ENCODE peak calls at places on chromosome 2, in seven cellular contexts. I is IMR-90, G is HCT116, T is fibroblast of lung, K is K562, R is endodermal cell, Q is neural progenitor cell. C is an unnamed sample. For H3K27me3, the result is how much of the 10 kb centered on the place peaks cover.

GRCh38 chr2:173681891-173682655 is 283.1 kb downstream of the SP3 start:
- DNase-seq in I (no peak), G (no peak), T (no peak), K (no peak), R (no peak), Q (no peak), C (no peak)

GRCh38 chr2:28269019-28269784 is 123.5 kb upstream of the FOSL2 start:
- DNase-seq in I (peak), G (peak), T (peak), K (peak), R (peak), Q (no peak), C (peak)

GRCh38 chr2:1641498-1641897 is 102.8 kb downstream of the PXDN start:
- DNase-seq in I (no peak), G (no peak), T (peak), K (no peak), R (peak), Q (peak), C (peak)

GRCh38 chr2:124283090-124283489 is 258.0 kb downstream of the CNTNAP5 start:
- DNase-seq in I (no peak), G (no peak), T (peak), K (no peak), R (no peak), Q (no peak), C (no peak)

GRCh38 chr2:107259011-107259410 is 373.0 kb upstream of the ST6GAL2 start:
- DNase-seq in I (no peak), G (no peak), T (no peak), K (no peak), R (no peak), Q (no peak), C (no peak)

GRCh38 chr2:64899081-64899865 is 89.9 kb upstream of the SLC1A4 start:
- DNase-seq in I (no peak), G (no peak), T (no peak), K (no peak), R (no peak), Q (no peak), C (no peak)

GRCh38 chr2:216015722-216016464 is 2.5 kb upstream of the MREG start:
- DNase-seq in I (no peak), G (no peak), T (no peak), K (no peak), R (no peak), Q (no peak), C (no peak)

GRCh38 chr2:177335917-177336450 is 56.6 kb upstream of the AGPS start:
- DNase-seq in I (peak), G (no peak), T (peak), K (no peak), R (no peak), Q (no peak), C (no peak)

GRCh38 chr2:240604291-240604938 is 17.9 kb downstream of the CAPN10 start:
- DNase-seq in I (peak), G (peak), T (peak), K (peak), R (peak), Q (peak), C (peak)

DNA sequence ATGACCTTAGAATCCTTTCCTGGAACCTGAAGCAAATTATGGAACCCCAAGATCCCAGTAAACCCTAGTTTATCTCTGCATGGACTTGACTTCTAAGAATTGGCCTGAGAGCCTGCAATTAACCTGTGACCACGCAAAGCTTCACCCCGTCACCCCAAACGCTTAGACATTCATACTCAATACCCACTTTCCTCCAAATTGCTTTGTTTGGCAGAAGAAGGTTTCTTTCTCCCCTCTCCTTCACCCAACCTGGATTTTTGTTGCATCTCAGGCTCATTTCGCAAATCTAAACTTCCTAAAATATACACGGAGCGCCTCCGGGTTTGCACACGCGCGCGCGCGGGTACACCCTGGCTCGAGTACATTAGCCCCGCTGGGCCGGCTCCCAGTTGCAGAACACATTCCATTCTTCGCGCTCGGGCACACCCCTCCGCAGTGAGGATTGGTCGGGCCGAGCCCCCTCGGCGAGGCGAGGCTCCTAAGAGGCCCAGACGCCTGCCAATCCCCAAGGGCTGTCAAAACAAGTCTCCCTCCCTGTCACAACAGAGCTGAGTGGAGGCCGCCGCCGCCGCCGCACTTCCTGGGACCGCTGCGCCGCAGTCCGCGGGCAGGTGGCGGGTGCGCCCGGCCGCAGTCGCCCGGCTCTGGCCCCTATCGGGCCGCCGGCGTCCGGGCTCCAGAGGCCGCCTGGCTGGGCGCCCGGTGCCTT is at the start of gene PLCL1:
- DNase-seq in I (peak), G (peak), T (peak), K (peak), R (peak), Q (peak), C (peak)
- H3K27me3 ChIP-seq in I (under half), G (under half), T (under half), K (under half), R (half or more), Q (half or more), C (under half)

GRCh38 chr2:235008584-235009044 is 56.8 kb downstream of the SH3BP4 start:
- DNase-seq in I (no peak), G (peak), T (no peak), K (no peak), R (no peak), Q (no peak), C (peak)

GRCh38 chr2:235007664-235008457 is 56.0 kb downstream of the SH3BP4 start:
- DNase-seq in I (no peak), G (no peak), T (no peak), K (no peak), R (no peak), Q (no peak), C (no peak)

GRCh38 chr2:235010117-235010729 is 58.4 kb downstream of the SH3BP4 start:
- DNase-seq in I (no peak), G (no peak), T (no peak), K (no peak), R (no peak), Q (no peak), C (no peak)

GRCh38 chr2:235006986-235007385 is 55.2 kb downstream of the SH3BP4 start:
- DNase-seq in I (no peak), G (no peak), T (no peak), K (no peak), R (no peak), Q (no peak), C (no peak)

DNA sequence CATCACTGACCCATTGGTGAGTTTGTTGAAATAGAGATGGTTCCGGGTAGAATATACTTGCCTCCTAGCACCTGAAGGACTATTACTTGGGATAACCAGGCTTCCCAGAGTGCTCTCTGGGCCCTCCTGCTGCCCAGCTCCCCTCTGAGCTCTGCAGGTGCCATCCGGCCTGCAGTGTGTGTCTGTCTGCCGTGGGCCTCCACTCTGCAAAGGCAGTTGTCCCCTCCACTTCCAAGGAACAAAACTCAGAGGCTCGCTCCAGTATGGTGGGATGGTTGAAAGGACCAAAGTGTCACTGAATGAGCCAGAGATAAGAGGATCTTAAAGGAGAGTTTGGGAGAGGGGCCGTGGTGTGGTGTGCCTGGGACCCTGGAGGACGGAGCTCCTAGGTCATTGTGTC is 57.3 kb downstream of the SH3BP4 start:
- DNase-seq in I (no peak), G (no peak), T (no peak), K (no peak), R (no peak), Q (no peak), C (no peak)
- H3K9ac ChIP-seq in I (no peak), G (peak), T (no peak), K (no peak), R (no peak), Q (no peak), C (no peak)

GRCh38 chr2:70756126-70756525 is 11.9 kb downstream of the ADD2 start:
- DNase-seq in I (no peak), G (no peak), T (no peak), K (no peak), R (no peak), Q (no peak), C (no peak)
- H3K27me3 ChIP-seq in I (under half), G (under half), T (under half), K (under half), R (under half), Q (under half), C (under half)

DNA sequence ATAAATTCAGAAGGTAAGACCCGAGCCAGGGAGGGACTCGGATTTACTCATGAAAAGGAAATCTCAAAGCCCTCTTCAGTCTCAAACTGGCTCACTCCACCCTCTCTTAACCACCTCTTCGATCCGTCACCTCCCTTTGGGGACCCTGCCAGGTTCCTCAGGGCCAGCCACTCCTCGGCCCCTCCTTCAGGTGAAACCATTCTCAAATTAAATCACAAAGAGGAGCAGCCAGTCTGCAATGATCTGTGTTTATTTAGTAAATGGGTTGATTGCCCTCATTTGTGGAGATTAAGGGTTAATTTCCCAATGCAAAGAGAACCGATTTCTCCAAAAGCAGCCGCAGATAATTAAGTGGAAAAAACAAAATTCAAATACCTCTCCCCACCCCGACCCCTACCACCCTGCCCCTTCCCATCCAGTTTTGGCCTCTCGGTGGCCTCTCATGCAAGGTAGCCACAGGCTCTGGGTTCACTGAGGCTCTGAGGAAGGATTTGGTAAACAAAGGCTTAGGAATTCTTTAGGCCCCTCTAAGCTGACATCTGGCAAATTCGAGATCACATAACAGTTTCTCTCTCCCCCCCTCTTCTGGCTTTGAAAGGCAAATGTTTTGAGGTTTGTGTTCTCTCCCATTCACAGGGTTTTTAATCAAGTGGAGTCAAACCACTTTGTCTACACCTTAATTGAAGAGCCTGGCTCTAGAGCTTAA is 10.3 kb upstream of the FZD7 start:
- DNase-seq in I (no peak), G (no peak), T (no peak), K (no peak), R (peak), Q (peak), C (no peak)
- H3K9ac ChIP-seq in I (no peak), G (no peak), T (no peak), K (no peak), R (peak), Q (no peak), C (no peak)

DNA sequence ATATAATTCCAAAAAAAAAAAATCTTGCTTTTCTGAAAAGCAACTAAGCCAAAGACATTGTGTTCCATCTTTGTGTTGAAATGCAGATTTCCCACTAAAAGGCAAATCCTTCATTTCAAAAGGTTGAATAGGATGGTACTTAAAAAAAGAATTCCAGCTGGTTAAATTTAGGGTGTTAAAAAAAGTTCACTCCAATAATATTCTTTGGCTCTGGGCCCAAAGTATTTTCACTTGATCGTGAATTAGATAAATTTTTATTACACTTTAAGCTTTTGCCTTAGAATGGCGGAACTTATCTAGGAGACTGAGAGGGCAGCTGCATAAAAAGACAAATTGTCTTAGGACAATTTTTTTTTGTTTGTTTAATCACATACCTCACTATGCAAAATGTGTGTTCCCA is 79.2 kb downstream of the BCL11A start:
- DNase-seq in I (no peak), G (no peak), T (no peak), K (no peak), R (no peak), Q (no peak), C (no peak)
- H3K27me3 ChIP-seq in I (under half), G (under half), T (under half), K (under half), R (under half), Q (under half), C (under half)

DNA sequence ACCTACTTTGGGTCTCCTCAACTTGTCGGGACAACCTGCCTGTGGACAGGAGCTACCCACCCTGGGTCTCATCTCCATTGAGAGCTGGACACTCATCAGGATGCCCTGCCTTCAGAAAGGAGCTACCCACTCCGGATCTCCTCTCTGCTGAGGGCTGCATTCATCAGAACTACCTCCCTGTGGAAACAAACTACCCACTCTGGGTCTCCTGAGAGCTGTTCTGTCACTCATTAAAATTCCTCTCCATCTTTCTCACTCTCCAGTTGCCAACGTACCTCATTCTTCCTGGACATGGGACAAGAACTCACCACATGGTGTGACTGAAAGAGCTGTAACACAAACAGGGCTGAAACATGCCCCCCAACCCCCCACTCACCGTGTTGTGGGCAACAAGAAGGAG is 22.5 kb upstream of the UBE2F start:
- DNase-seq in I (no peak), G (peak), T (no peak), K (no peak), R (no peak), Q (no peak), C (no peak)
- H3K9ac ChIP-seq in I (no peak), G (no peak), T (no peak), K (no peak), R (no peak), Q (no peak), C (no peak)

DNA sequence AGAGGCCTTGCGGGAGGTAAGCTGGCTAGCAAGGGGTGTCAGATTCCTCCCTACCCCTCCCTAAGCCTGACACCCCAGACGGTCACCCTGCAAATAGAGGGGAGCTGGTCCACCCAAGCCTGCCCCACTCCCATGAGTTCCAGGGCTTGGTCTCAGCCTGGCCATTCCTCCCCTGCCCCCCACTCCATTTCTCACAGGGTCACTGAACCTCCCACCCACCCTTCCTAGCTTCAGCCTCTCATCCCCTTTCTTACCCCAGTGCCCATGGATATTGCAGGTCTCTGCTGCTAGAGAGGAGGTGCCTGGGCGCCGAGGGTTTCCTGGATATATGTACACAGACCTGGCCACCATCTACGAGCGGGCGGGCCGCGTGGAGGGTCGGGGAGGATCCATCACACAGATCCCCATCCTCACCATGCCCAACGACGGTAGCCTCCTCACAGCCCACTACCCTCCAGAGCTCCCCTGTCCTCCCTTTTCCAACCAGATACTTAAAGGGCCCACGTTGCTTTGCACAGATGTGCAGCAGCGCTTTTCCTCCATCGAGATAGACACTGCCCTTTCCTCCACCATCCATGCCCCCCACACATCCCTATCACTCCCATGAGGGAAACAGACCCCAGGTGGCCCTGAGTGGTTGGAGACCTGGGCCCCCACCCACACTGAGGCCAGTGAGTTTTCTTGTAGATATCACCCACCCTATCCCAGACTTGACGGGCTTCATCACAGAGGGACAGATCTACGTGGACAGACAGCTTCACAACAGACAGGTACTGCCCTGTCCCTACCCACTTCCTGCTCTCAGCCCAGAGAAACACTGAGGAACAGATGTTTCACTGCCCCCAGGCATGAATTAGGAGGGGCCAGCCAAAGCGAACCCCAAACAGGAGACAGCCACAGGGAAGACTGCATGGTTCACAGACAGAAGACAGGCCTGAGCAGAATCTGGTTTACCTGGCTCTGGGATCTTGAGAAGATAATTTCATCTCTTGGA is 15.2 kb upstream of the ANKRD53 start:
- DNase-seq in I (no peak), G (no peak), T (no peak), K (no peak), R (peak), Q (no peak), C (peak)
- H3K27me3 ChIP-seq in I (under half), G (under half), T (under half), K (half or more), R (half or more), Q (half or more), C (under half)

GRCh38 chr2:47040662-47041061 is 114.4 kb downstream of the STPG4 start:
- DNase-seq in I (no peak), G (no peak), T (no peak), K (no peak), R (no peak), Q (no peak), C (no peak)
- H3K9ac ChIP-seq in I (peak), G (peak), T (peak), K (no peak), R (no peak), Q (no peak), C (no peak)

GRCh38 chr2:219003267-219003634 is 10.0 kb upstream of the CRYBA2 start:
- DNase-seq in I (no peak), G (no peak), T (no peak), K (no peak), R (no peak), Q (no peak), C (no peak)
- H3K27me3 ChIP-seq in I (half or more), G (under half), T (half or more), K (under half), R (half or more), Q (half or more), C (under half)

C was measured in colonic mucosa.